ENCODE peak calls at places on chromosomes 7 and 10, in four cellular contexts. One of them, this sample, is unnamed.

GRCh38 chr10:79202188-79203013 is 133.6 kb downstream of the ZMIZ1 start:
- DNase-seq in occipital lobe: no peak
- DNase-seq in IMR-90: peak
- DNase-seq in OCI-LY7: peak
- DNase-seq in this sample: no peak

GRCh38 chr10:43861966-43862751 is 213.5 kb upstream of the ZNF32 start:
- DNase-seq in occipital lobe: no peak
- DNase-seq in IMR-90: peak
- DNase-seq in OCI-LY7: peak
- DNase-seq in this sample: no peak

GRCh38 chr7:28024786-28025334 is 155.7 kb downstream of the JAZF1 start:
- DNase-seq in occipital lobe: no peak
- DNase-seq in IMR-90: no peak
- DNase-seq in OCI-LY7: no peak
- DNase-seq in this sample: no peak

GRCh38 chr10:95415631-95416031 is 124.8 kb upstream of the PDLIM1 start:
- DNase-seq in OCI-LY7: no peak
- DNase-seq in IMR-90: no peak
- DNase-seq in occipital lobe: no peak
- DNase-seq in this sample: no peak

GRCh38 chr10:11515596-11516418 is 95.6 kb downstream of the USP6NL start:
- DNase-seq in occipital lobe: no peak
- DNase-seq in OCI-LY7: peak
- DNase-seq in IMR-90: peak
- DNase-seq in this sample: peak

GRCh38 chr10:92839191-92840085 is 8.9 kb upstream of the EXOC6 start:
- DNase-seq in OCI-LY7: peak
- DNase-seq in occipital lobe: no peak
- DNase-seq in IMR-90: peak
- DNase-seq in this sample: peak

GRCh38 chr10:6274040-6274439 is 71.3 kb downstream of the PFKFB3 start:
- DNase-seq in IMR-90: peak
- DNase-seq in OCI-LY7: no peak
- DNase-seq in occipital lobe: no peak
- DNase-seq in this sample: no peak

GRCh38 chr10:59047180-59047579 is 129.3 kb upstream of the PHYHIPL start:
- DNase-seq in occipital lobe: no peak
- DNase-seq in OCI-LY7: no peak
- DNase-seq in IMR-90: no peak
- DNase-seq in this sample: no peak

GRCh38 chr10:71073451-71074175 is 138.8 kb upstream of the UNC5B start:
- DNase-seq in OCI-LY7: no peak
- DNase-seq in IMR-90: no peak
- DNase-seq in occipital lobe: no peak
- DNase-seq in this sample: no peak

GRCh38 chr10:69406302-69406811 is 10.4 kb downstream of the TACR2 start:
- DNase-seq in occipital lobe: no peak
- DNase-seq in IMR-90: no peak
- DNase-seq in OCI-LY7: no peak
- DNase-seq in this sample: no peak

GRCh38 chr10:69958232-69958902 is 94.3 kb upstream of the MACROH2A2 start:
- DNase-seq in IMR-90: peak
- DNase-seq in OCI-LY7: peak
- DNase-seq in occipital lobe: no peak
- DNase-seq in this sample: peak

GRCh38 chr7:1919539-1920265 is 249.6 kb downstream of the ELFN1 start:
- DNase-seq in IMR-90: peak
- DNase-seq in OCI-LY7: no peak
- DNase-seq in occipital lobe: peak
- DNase-seq in this sample: no peak

GRCh38 chr7:12638851-12639467 is 48.5 kb upstream of the ARL4A start:
- DNase-seq in IMR-90: peak
- DNase-seq in OCI-LY7: peak
- DNase-seq in occipital lobe: no peak
- DNase-seq in this sample: no peak

GRCh38 chr10:67779455-67780205 is 58.4 kb downstream of the DNAJC12 start:
- DNase-seq in OCI-LY7: peak
- DNase-seq in IMR-90: peak
- DNase-seq in occipital lobe: peak
- DNase-seq in this sample: peak

GRCh38 chr10:119516381-119517234 is 25.9 kb downstream of the RGS10 start:
- DNase-seq in occipital lobe: no peak
- DNase-seq in OCI-LY7: peak
- DNase-seq in IMR-90: no peak
- DNase-seq in this sample: peak

GRCh38 chr10:49408437-49409306 is 12.8 kb upstream of the DRGX start:
- DNase-seq in OCI-LY7: peak
- DNase-seq in IMR-90: no peak
- DNase-seq in occipital lobe: no peak
- DNase-seq in this sample: no peak

GRCh38 chr10:68594405-68594804 is 34.3 kb downstream of the TET1 start:
- DNase-seq in OCI-LY7: no peak
- DNase-seq in occipital lobe: no peak
- DNase-seq in IMR-90: peak
- DNase-seq in this sample: no peak

GRCh38 chr7:43136064-43136463 is 23.6 kb downstream of the HECW1 start:
- DNase-seq in occipital lobe: no peak
- DNase-seq in OCI-LY7: peak
- DNase-seq in IMR-90: no peak
- DNase-seq in this sample: no peak

GRCh38 chr10:78177013-78177370 is 143.3 kb downstream of the RPS24 start:
- DNase-seq in IMR-90: no peak
- DNase-seq in OCI-LY7: no peak
- DNase-seq in occipital lobe: peak
- DNase-seq in this sample: no peak

GRCh38 chr10:104056619-104057273 is 28.9 kb downstream of the COL17A1 start:
- DNase-seq in IMR-90: no peak
- DNase-seq in OCI-LY7: no peak
- DNase-seq in occipital lobe: no peak
- DNase-seq in this sample: no peak

GRCh38 chr10:72276421-72277339 is 3.0 kb downstream of the DDIT4 start:
- DNase-seq in occipital lobe: no peak
- DNase-seq in IMR-90: peak
- DNase-seq in OCI-LY7: no peak
- DNase-seq in this sample: no peak

GRCh38 chr7:56483861-56484550 is 367.8 kb upstream of the NUPR2 start:
- DNase-seq in OCI-LY7: no peak
- DNase-seq in IMR-90: no peak
- DNase-seq in occipital lobe: no peak
- DNase-seq in this sample: no peak

GRCh38 chr7:151010307-151011096 is 13.8 kb downstream of the ATG9B start:
- DNase-seq in occipital lobe: no peak
- DNase-seq in OCI-LY7: no peak
- DNase-seq in IMR-90: peak
- DNase-seq in this sample: peak

GRCh38 chr7:561631-562393 is 42.2 kb upstream of the PDGFA start:
- DNase-seq in occipital lobe: no peak
- DNase-seq in OCI-LY7: no peak
- DNase-seq in IMR-90: no peak
- DNase-seq in this sample: no peak

GRCh38 chr7:44433255-44434022 is 57.0 kb downstream of the NUDCD3 start:
- DNase-seq in IMR-90: no peak
- DNase-seq in occipital lobe: no peak
- DNase-seq in OCI-LY7: no peak
- DNase-seq in this sample: no peak

GRCh38 chr10:5971886-5972285 is 5.5 kb downstream of the IL15RA start:
- DNase-seq in IMR-90: no peak
- DNase-seq in occipital lobe: no peak
- DNase-seq in OCI-LY7: no peak
- DNase-seq in this sample: no peak

GRCh38 chr10:97020452-97021400 is 165.0 kb downstream of the SLIT1 start:
- DNase-seq in OCI-LY7: no peak
- DNase-seq in occipital lobe: peak
- DNase-seq in IMR-90: no peak
- DNase-seq in this sample: no peak

GRCh38 chr7:107150375-107151073 is 18.3 kb upstream of the HBP1 start:
- DNase-seq in OCI-LY7: peak
- DNase-seq in occipital lobe: no peak
- DNase-seq in IMR-90: peak
- DNase-seq in this sample: peak

GRCh38 chr10:133454204-133454893 is 604 bp downstream of the SCART1 start:
- DNase-seq in IMR-90: no peak
- DNase-seq in OCI-LY7: no peak
- DNase-seq in occipital lobe: no peak
- DNase-seq in this sample: no peak

GRCh38 chr7:30062587-30062986 is 34.4 kb downstream of the PLEKHA8 start:
- DNase-seq in occipital lobe: no peak
- DNase-seq in OCI-LY7: peak
- DNase-seq in IMR-90: peak
- DNase-seq in this sample: no peak

GRCh38 chr10:123913688-123914268 is 22.2 kb upstream of the CPXM2 start:
- DNase-seq in IMR-90: no peak
- DNase-seq in occipital lobe: no peak
- DNase-seq in OCI-LY7: peak
- DNase-seq in this sample: no peak